ENCODE peak calls at places on chromosome 16, in seven cellular contexts. One of them, this sample, is unnamed.

GRCh38 chr16:19898924-19899604 is 14.4 kb upstream of the GPRC5B start:
- DNase-seq in HCT116: peak
- DNase-seq in GM23248: peak
- DNase-seq in GM23338: peak
- DNase-seq in PC-3: peak
- DNase-seq in OCI-LY7: peak
- DNase-seq in hepatocyte: peak
- DNase-seq in this sample: peak

GRCh38 chr16:53052519-53053501 is at the start of gene CHD9NB:
- DNase-seq in hepatocyte: peak
- DNase-seq in HCT116: peak
- DNase-seq in OCI-LY7: no peak
- DNase-seq in GM23248: peak
- DNase-seq in GM23338: no peak
- DNase-seq in PC-3: peak
- DNase-seq in this sample: no peak

GRCh38 chr16:85611205-85611454 is 2.0 kb upstream of the GSE1 start:
- DNase-seq in GM23248: peak
- DNase-seq in HCT116: no peak
- DNase-seq in hepatocyte: no peak
- DNase-seq in OCI-LY7: peak
- DNase-seq in GM23338: no peak
- DNase-seq in PC-3: no peak
- DNase-seq in this sample: peak

GRCh38 chr16:86584726-86585721 is 6.7 kb downstream of the FOXL1 start:
- DNase-seq in HCT116: no peak
- DNase-seq in PC-3: peak
- DNase-seq in hepatocyte: no peak
- DNase-seq in GM23248: peak
- DNase-seq in GM23338: no peak
- DNase-seq in OCI-LY7: no peak
- DNase-seq in this sample: no peak

GRCh38 chr16:73483934-73484712 is 436.2 kb upstream of the ZFHX3 start:
- DNase-seq in PC-3: no peak
- DNase-seq in GM23248: peak
- DNase-seq in GM23338: peak
- DNase-seq in hepatocyte: no peak
- DNase-seq in OCI-LY7: no peak
- DNase-seq in HCT116: no peak
- DNase-seq in this sample: no peak

GRCh38 chr16:52629296-52629695 is 82.4 kb upstream of the TOX3 start:
- DNase-seq in GM23338: no peak
- DNase-seq in hepatocyte: peak
- DNase-seq in GM23248: peak
- DNase-seq in OCI-LY7: no peak
- DNase-seq in PC-3: no peak
- DNase-seq in HCT116: no peak
- DNase-seq in this sample: no peak

GRCh38 chr16:78742501-78743283 is 643.2 kb downstream of the WWOX start:
- DNase-seq in GM23338: no peak
- DNase-seq in PC-3: no peak
- DNase-seq in HCT116: no peak
- DNase-seq in OCI-LY7: peak
- DNase-seq in GM23248: no peak
- DNase-seq in hepatocyte: peak
- DNase-seq in this sample: no peak

GRCh38 chr16:82888616-82889015 is 261.8 kb downstream of the CDH13 start:
- DNase-seq in PC-3: no peak
- DNase-seq in OCI-LY7: no peak
- DNase-seq in HCT116: no peak
- DNase-seq in GM23248: no peak
- DNase-seq in GM23338: no peak
- DNase-seq in hepatocyte: peak
- DNase-seq in this sample: no peak

GRCh38 chr16:22141746-22142145 is 20.6 kb upstream of the SDR42E2 start:
- DNase-seq in hepatocyte: no peak
- DNase-seq in OCI-LY7: peak
- DNase-seq in GM23338: peak
- DNase-seq in HCT116: peak
- DNase-seq in PC-3: peak
- DNase-seq in GM23248: peak
- DNase-seq in this sample: peak

GRCh38 chr16:1519831-1520230 is 13.6 kb upstream of the TMEM204 start:
- DNase-seq in GM23248: no peak
- DNase-seq in HCT116: no peak
- DNase-seq in OCI-LY7: no peak
- DNase-seq in PC-3: no peak
- DNase-seq in GM23338: no peak
- DNase-seq in hepatocyte: no peak
- DNase-seq in this sample: no peak

GRCh38 chr16:28592511-28592910 is 4.3 kb downstream of the SULT1A2 start:
- DNase-seq in hepatocyte: no peak
- DNase-seq in GM23338: no peak
- DNase-seq in HCT116: no peak
- DNase-seq in GM23248: no peak
- DNase-seq in OCI-LY7: no peak
- DNase-seq in PC-3: no peak
- DNase-seq in this sample: no peak

GRCh38 chr16:57411362-57411976 is 6.9 kb downstream of the CCL17 start:
- DNase-seq in HCT116: no peak
- DNase-seq in hepatocyte: no peak
- DNase-seq in GM23338: no peak
- DNase-seq in GM23248: no peak
- DNase-seq in PC-3: no peak
- DNase-seq in OCI-LY7: no peak
- DNase-seq in this sample: no peak

GRCh38 chr16:90020838-90021382 is 1.7 kb upstream of the DBNDD1 start:
- DNase-seq in PC-3: peak
- DNase-seq in hepatocyte: no peak
- DNase-seq in OCI-LY7: peak
- DNase-seq in HCT116: no peak
- DNase-seq in GM23248: peak
- DNase-seq in GM23338: no peak
- DNase-seq in this sample: no peak

GRCh38 chr16:13120091-13120490 is 218.7 kb downstream of the SHISA9 start:
- DNase-seq in HCT116: no peak
- DNase-seq in OCI-LY7: no peak
- DNase-seq in GM23338: peak
- DNase-seq in GM23248: no peak
- DNase-seq in PC-3: no peak
- DNase-seq in hepatocyte: no peak
- DNase-seq in this sample: no peak

GRCh38 chr16:70478912-70479341 is 24.5 kb downstream of the FCSK start:
- DNase-seq in hepatocyte: no peak
- DNase-seq in GM23338: peak
- DNase-seq in GM23248: no peak
- DNase-seq in PC-3: no peak
- DNase-seq in OCI-LY7: no peak
- DNase-seq in HCT116: no peak
- DNase-seq in this sample: no peak

GRCh38 chr16:58678716-58679115 is 5.9 kb downstream of the SLC38A7 start:
- DNase-seq in GM23248: peak
- DNase-seq in GM23338: no peak
- DNase-seq in PC-3: peak
- DNase-seq in OCI-LY7: peak
- DNase-seq in HCT116: no peak
- DNase-seq in hepatocyte: no peak
- DNase-seq in this sample: no peak

GRCh38 chr16:87150359-87151280 is 166.6 kb downstream of the C16orf95 start:
- DNase-seq in HCT116: no peak
- DNase-seq in GM23338: no peak
- DNase-seq in hepatocyte: no peak
- DNase-seq in OCI-LY7: no peak
- DNase-seq in PC-3: no peak
- DNase-seq in GM23248: no peak
- DNase-seq in this sample: no peak

GRCh38 chr16:86089986-86090385 is 191.0 kb downstream of the IRF8 start:
- DNase-seq in GM23248: no peak
- DNase-seq in hepatocyte: no peak
- DNase-seq in OCI-LY7: peak
- DNase-seq in GM23338: no peak
- DNase-seq in HCT116: no peak
- DNase-seq in PC-3: no peak
- DNase-seq in this sample: no peak

GRCh38 chr16:54506691-54507090 is 220.1 kb upstream of the IRX3 start:
- DNase-seq in HCT116: no peak
- DNase-seq in OCI-LY7: no peak
- DNase-seq in GM23248: no peak
- DNase-seq in GM23338: peak
- DNase-seq in PC-3: no peak
- DNase-seq in hepatocyte: no peak
- DNase-seq in this sample: peak

GRCh38 chr16:57028086-57028485 is 38.7 kb downstream of the NLRC5 start:
- DNase-seq in OCI-LY7: peak
- DNase-seq in GM23248: no peak
- DNase-seq in GM23338: peak
- DNase-seq in HCT116: no peak
- DNase-seq in hepatocyte: no peak
- DNase-seq in PC-3: peak
- DNase-seq in this sample: no peak

GRCh38 chr16:72092832-72093447 is 480 bp downstream of the TXNL4B start:
- DNase-seq in OCI-LY7: no peak
- DNase-seq in HCT116: no peak
- DNase-seq in PC-3: peak
- DNase-seq in GM23248: peak
- DNase-seq in hepatocyte: peak
- DNase-seq in GM23338: peak
- DNase-seq in this sample: peak

GRCh38 chr16:65312795-65313194 is 190.9 kb upstream of the CDH11 start:
- DNase-seq in OCI-LY7: no peak
- DNase-seq in GM23338: no peak
- DNase-seq in hepatocyte: no peak
- DNase-seq in PC-3: no peak
- DNase-seq in GM23248: peak
- DNase-seq in HCT116: no peak
- DNase-seq in this sample: no peak

DNA sequence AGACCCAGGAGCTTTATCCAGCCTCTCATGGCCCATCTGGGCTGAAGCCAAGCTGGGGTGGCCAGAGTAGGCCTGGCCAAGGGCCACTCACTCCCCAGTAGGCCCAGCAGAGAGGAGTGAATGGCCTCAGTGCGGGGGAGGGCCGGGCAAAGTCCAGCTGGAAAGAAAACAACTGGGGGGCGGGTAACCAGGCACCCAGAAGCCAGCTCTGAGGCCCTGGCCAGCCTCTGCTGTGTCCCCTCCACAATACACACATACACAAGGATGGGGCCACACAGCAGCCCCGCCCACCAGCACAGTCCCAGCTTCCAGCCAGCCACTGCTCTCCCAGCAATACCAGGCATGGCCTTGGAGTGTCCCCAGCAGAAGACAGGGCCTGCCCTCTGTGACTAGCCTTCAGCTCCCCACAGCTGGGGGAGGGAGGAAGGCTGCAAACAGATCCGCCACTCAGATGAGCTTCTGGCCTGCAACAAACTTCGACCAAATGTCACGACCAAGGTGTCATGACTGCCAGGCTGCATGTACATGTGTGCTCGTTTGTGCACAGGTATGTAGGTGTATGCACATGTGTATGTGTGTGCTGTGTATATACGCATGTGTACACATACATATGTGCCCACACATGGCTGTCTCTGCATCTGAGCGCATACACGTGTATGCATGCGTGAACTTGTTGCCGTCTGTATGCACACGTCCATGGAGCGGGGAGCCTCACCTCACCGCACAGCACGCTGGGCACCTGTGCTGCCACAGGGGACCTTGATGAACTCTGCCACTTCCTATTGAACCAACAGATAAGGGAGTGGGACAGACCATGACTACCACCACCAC is 5.0 kb downstream of the CARHSP1 start:
- DNase-seq in hepatocyte: peak
- DNase-seq in OCI-LY7: no peak
- DNase-seq in HCT116: no peak
- DNase-seq in GM23338: peak
- DNase-seq in PC-3: no peak
- DNase-seq in GM23248: peak
- DNase-seq in this sample: peak
- TF ChIP-seq EZH2phosphoT487 in hepatocyte: no peak
- TF ChIP-seq EZH2phosphoT487 in OCI-LY7: no peak
- TF ChIP-seq EZH2phosphoT487 in HCT116: no peak
- TF ChIP-seq EZH2phosphoT487 in GM23338: no peak
- TF ChIP-seq EZH2phosphoT487 in PC-3: no peak
- TF ChIP-seq EZH2phosphoT487 in GM23248: no peak
- TF ChIP-seq EZH2phosphoT487 in this sample: no peak

GRCh38 chr16:27462200-27462845 is 60.3 kb downstream of the IL21R start:
- DNase-seq in hepatocyte: no peak
- DNase-seq in OCI-LY7: no peak
- DNase-seq in HCT116: no peak
- DNase-seq in GM23338: no peak
- DNase-seq in PC-3: no peak
- DNase-seq in GM23248: no peak
- DNase-seq in this sample: no peak
- TF ChIP-seq EZH2phosphoT487 in hepatocyte: no peak
- TF ChIP-seq EZH2phosphoT487 in OCI-LY7: no peak
- TF ChIP-seq EZH2phosphoT487 in HCT116: no peak
- TF ChIP-seq EZH2phosphoT487 in GM23338: no peak
- TF ChIP-seq EZH2phosphoT487 in PC-3: no peak
- TF ChIP-seq EZH2phosphoT487 in GM23248: no peak
- TF ChIP-seq EZH2phosphoT487 in this sample: no peak

GRCh38 chr16:10868562-10869469 is 8.2 kb upstream of the CIITA start:
- DNase-seq in OCI-LY7: peak
- DNase-seq in HCT116: no peak
- DNase-seq in GM23338: no peak
- DNase-seq in GM23248: no peak
- DNase-seq in hepatocyte: no peak
- DNase-seq in PC-3: no peak
- DNase-seq in this sample: no peak
- TF ChIP-seq EZH2phosphoT487 in OCI-LY7: no peak
- TF ChIP-seq EZH2phosphoT487 in HCT116: no peak
- TF ChIP-seq EZH2phosphoT487 in GM23338: no peak
- TF ChIP-seq EZH2phosphoT487 in GM23248: no peak
- TF ChIP-seq EZH2phosphoT487 in hepatocyte: no peak
- TF ChIP-seq EZH2phosphoT487 in PC-3: no peak
- TF ChIP-seq EZH2phosphoT487 in this sample: no peak

GRCh38 chr16:88883117-88883895 is 16.8 kb upstream of the PABPN1L start:
- DNase-seq in HCT116: no peak
- DNase-seq in GM23338: no peak
- DNase-seq in hepatocyte: no peak
- DNase-seq in GM23248: no peak
- DNase-seq in OCI-LY7: no peak
- DNase-seq in PC-3: peak
- DNase-seq in this sample: no peak

GRCh38 chr16:88883946-88884345 is 17.5 kb upstream of the PABPN1L start:
- DNase-seq in GM23248: no peak
- DNase-seq in GM23338: no peak
- DNase-seq in HCT116: no peak
- DNase-seq in hepatocyte: no peak
- DNase-seq in PC-3: no peak
- DNase-seq in OCI-LY7: no peak
- DNase-seq in this sample: no peak

GRCh38 chr16:88881090-88881580 is 14.7 kb upstream of the PABPN1L start:
- DNase-seq in OCI-LY7: no peak
- DNase-seq in GM23248: no peak
- DNase-seq in HCT116: no peak
- DNase-seq in hepatocyte: no peak
- DNase-seq in PC-3: no peak
- DNase-seq in GM23338: peak
- DNase-seq in this sample: no peak

GRCh38 chr16:88881675-88882357 is 15.4 kb upstream of the PABPN1L start:
- DNase-seq in GM23338: no peak
- DNase-seq in hepatocyte: no peak
- DNase-seq in OCI-LY7: no peak
- DNase-seq in HCT116: no peak
- DNase-seq in PC-3: no peak
- DNase-seq in GM23248: no peak
- DNase-seq in this sample: no peak

GRCh38 chr16:88882358-88883030 is 16.0 kb upstream of the PABPN1L start:
- DNase-seq in HCT116: peak
- DNase-seq in PC-3: peak
- DNase-seq in hepatocyte: no peak
- DNase-seq in GM23248: no peak
- DNase-seq in GM23338: no peak
- DNase-seq in OCI-LY7: no peak
- DNase-seq in this sample: no peak
- TF ChIP-seq EZH2phosphoT487 in HCT116: no peak
- TF ChIP-seq EZH2phosphoT487 in PC-3: no peak
- TF ChIP-seq EZH2phosphoT487 in hepatocyte: no peak
- TF ChIP-seq EZH2phosphoT487 in GM23248: no peak
- TF ChIP-seq EZH2phosphoT487 in GM23338: no peak
- TF ChIP-seq EZH2phosphoT487 in OCI-LY7: no peak
- TF ChIP-seq EZH2phosphoT487 in this sample: no peak